ENCODE peak calls at places on chromosomes 2 and 18, in eight cellular contexts. S is HEK293T, G is psoas muscle, U is germinal center, Q is astrocyte of the cerebellum, H is spleen, O is mucosa of gallbladder, B is astrocyte of the spinal cord. Z is an unnamed sample.

GRCh38 chr2:37322368-37322767 is 2.3 kb downstream of the PRKD3 start:
- DNase-seq in O (no peak), B (no peak), Q (no peak), U (no peak), G (no peak), S (no peak), H (no peak), Z (no peak)

GRCh38 chr2:79832540-79833234 is 319.8 kb downstream of the CTNNA2 start:
- DNase-seq in O (no peak), S (no peak), G (no peak), U (no peak), H (no peak), Q (no peak), B (no peak), Z (no peak)

GRCh38 chr2:8090748-8091700 is 590.8 kb upstream of the ID2 start:
- DNase-seq in H (peak; percentile 76), Q (peak; percentile 22), B (peak; percentile 86), S (no peak), U (no peak), O (no peak), G (peak; percentile 81), Z (peak; percentile 58)

GRCh38 chr18:23515911-23516546 is 12.7 kb downstream of the RMC1 start:
- DNase-seq in U (peak; percentile 70), H (peak; percentile 88), S (peak; percentile 88), O (peak; percentile 80), B (peak; percentile 67), G (peak; percentile 74), Q (peak; percentile 48), Z (peak; percentile 81)

GRCh38 chr2:95381212-95382127 is 21.0 kb upstream of the FAHD2A start:
- DNase-seq in G (no peak), S (no peak), Q (no peak), B (no peak), H (no peak), U (no peak), O (no peak), Z (no peak)

GRCh38 chr2:19685713-19686112 is 216.1 kb downstream of the TTC32 start:
- DNase-seq in B (no peak), O (no peak), H (no peak), U (no peak), Q (no peak), G (no peak), S (no peak), Z (no peak)

GRCh38 chr2:44186800-44187199 is 18.1 kb downstream of the PPM1B start:
- DNase-seq in B (no peak), O (no peak), S (no peak), H (no peak), U (no peak), Q (no peak), G (no peak), Z (no peak)

GRCh38 chr2:105934467-105934866 is 189.8 kb downstream of the NCK2 start:
- DNase-seq in G (no peak), Q (no peak), U (no peak), S (no peak), H (no peak), O (no peak), B (no peak), Z (no peak)

GRCh38 chr2:181807526-181807925 is 84.0 kb upstream of the ITPRID2 start:
- DNase-seq in Q (peak; percentile 52), S (no peak), B (no peak), O (no peak), U (no peak), G (no peak), H (no peak), Z (no peak)

GRCh38 chr2:73285162-73285739 is 973 bp upstream of the FBXO41 start:
- DNase-seq in Q (no peak), H (peak; percentile 87), S (no peak), O (peak; percentile 19), G (no peak), U (peak; percentile 76), B (no peak), Z (no peak)

GRCh38 chr2:37601569-37601968 is 69.9 kb downstream of the CDC42EP3 start:
- DNase-seq in B (no peak), H (no peak), Q (no peak), U (no peak), S (no peak), O (no peak), G (no peak), Z (no peak)

GRCh38 chr2:79394485-79394859 is 118.4 kb upstream of the CTNNA2 start:
- DNase-seq in O (no peak), B (no peak), H (no peak), G (no peak), Q (no peak), U (no peak), S (no peak), Z (no peak)

GRCh38 chr18:48955528-48956261 is 4.9 kb upstream of the SMAD7 start:
- DNase-seq in G (peak; percentile 87), O (peak; percentile 37), S (no peak), Q (no peak), U (no peak), B (peak; percentile 78), H (peak; percentile 66), Z (peak; percentile 62)